ENCODE peak calls at places on chromosomes 7 and 10, in six cellular contexts. V is A549, W is IMR-90, R is HepG2, B is SK-N-SH, J is K562. H is an unnamed sample.
A peak's percentile ranks its signal among the peaks of the same experiment; 100 is the strongest.

GRCh38 chr7:96591900-96592676 is 117.6 kb downstream of the SEM1 start:
- DNase-seq in V (no peak), W (no peak), R (no peak), B (no peak), J (no peak), H (no peak)

GRCh38 chr10:71253981-71254818 is 41.8 kb downstream of the UNC5B start:
- DNase-seq in V (no peak), W (no peak), R (no peak), B (no peak), J (no peak), H (no peak)

GRCh38 chr7:50265968-50266694 is 38.4 kb upstream of the IKZF1 start:
- DNase-seq in V (no peak), W (no peak), R (no peak), B (no peak), J (no peak), H (no peak)

GRCh38 chr10:83522881-83523386 is 616.4 kb upstream of the GHITM start:
- DNase-seq in V (no peak), W (no peak), R (no peak), B (peak; percentile 29), J (no peak), H (no peak)

GRCh38 chr7:153772966-153773365 is 279.2 kb upstream of the DPP6 start:
- DNase-seq in V (no peak), W (no peak), R (no peak), B (no peak), J (no peak), H (no peak)

GRCh38 chr7:23239253-23239652 is 7.3 kb upstream of the GPNMB start:
- DNase-seq in V (no peak), W (no peak), R (no peak), B (no peak), J (no peak), H (no peak)

GRCh38 chr7:151228024-151228866 is 1.2 kb upstream of the ABCF2 start:
- DNase-seq in V (no peak), W (no peak), R (no peak), B (no peak), J (no peak), H (no peak)

GRCh38 chr10:50636576-50636975 is 12.8 kb upstream of the SGMS1 start:
- DNase-seq in V (no peak), W (no peak), R (no peak), B (no peak), J (no peak), H (no peak)

GRCh38 chr10:79024716-79025112 is 44.1 kb upstream of the ZMIZ1 start:
- DNase-seq in V (no peak), W (no peak), R (no peak), B (no peak), J (no peak), H (no peak)

DNA sequence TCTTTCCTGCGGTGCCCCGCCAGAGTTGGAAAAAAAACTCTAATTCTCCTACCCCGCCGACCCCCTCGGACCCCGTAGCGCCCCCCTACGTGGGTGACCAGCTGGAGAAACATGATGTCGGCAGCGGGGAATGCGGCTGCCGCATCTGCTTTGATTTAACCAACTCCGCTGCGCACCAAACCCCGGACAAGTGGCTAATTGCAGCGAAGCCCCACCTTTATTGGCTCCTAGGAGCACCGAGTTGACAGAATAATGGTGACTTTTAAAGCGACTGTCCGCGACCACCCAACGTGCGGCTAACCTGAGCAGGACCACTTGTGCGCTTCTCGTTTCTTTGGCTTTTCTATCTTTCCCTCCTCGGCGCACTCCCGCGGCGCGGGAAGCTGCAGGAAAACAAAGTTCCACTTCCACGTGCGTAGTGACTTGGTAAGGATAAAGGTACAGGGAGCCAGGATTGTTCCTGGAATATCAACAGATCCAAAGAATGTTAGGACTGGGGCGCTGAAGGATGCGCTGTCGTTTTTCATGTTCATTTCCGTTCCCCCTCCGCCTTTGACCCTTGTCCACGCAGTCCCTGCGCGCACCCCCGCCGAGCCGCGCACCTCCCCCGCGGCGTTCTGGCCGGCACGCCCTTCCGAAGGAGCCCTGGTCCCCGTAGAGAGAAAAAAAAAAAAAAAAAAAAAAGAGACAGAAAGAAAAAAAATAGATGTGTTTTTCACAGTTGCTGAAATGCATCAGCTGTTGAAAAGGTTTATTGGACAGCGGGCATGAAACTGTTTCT is 1.4 kb downstream of the WNT16 start:
- DNase-seq in V (no peak), W (no peak), R (no peak), B (peak; percentile 79), J (peak; percentile 46), H (no peak)
- H3K4me2 ChIP-seq in V (peak overlapping the region; percentile 94), W (peak overlapping the region; percentile 92), R (peak overlapping the region; percentile 46), B (peak overlapping the region; percentile 87), J (peak overlapping the region; percentile 67), H (peak overlapping the region; percentile 92)

DNA sequence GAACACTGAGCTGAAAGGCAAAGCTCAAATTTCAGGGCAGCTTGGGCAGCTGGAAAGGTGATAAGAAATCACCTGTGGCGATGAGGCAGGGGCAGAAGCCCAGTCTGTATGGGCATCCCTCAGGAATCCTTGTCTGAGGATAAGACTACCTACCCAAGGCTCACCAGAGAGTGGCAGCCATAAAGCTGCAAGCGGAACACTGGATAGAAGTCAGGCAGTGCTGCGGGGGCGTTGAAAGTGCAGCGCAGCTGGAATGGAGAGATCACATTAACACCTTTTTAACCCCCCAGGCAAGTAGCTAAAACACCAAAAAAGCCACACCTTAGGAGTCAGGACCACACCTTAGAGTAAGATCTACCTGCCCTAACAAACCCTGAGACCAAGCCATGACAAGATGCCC is 38.2 kb downstream of the ABCB5 start:
- DNase-seq in V (no peak), W (no peak), R (no peak), B (no peak), J (no peak), H (no peak)
- TF ChIP-seq USF2 in V (no peak), W (no peak), R (no peak), B (no peak), J (no peak), H (no peak)

GRCh38 chr10:95556994-95557767 is 4.0 kb downstream of the SORBS1 start:
- DNase-seq in V (no peak), W (no peak), R (no peak), B (no peak), J (no peak), H (no peak)
- TF ChIP-seq SMC3 in V (no peak), W (no peak), R (no peak), B (no peak), J (no peak), H (no peak)

DNA sequence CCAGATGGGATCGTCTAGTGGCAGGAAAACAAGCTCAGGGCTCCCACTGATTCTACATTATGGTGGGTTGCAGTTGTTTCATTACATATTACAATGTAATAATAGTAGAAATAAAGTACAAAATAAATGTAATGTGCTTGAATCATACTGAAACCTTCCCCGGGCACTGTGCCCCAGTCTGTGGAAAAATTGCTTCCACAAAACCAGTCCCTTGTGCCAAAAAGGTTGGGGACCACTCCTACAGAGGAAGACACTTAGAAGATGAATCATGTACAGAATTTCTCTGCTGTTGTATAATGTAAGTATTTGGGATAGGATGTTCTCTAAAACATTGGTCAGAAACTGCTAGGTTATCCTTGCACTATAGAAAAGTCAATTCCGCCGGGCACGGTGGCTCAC is 11.3 kb upstream of the PHYH start:
- DNase-seq in V (no peak), W (peak; percentile 4), R (no peak), B (no peak), J (no peak), H (no peak)
- H3K4me2 ChIP-seq in V (no peak overlapping the region), W (no peak overlapping the region), R (peak overlapping the region; percentile 27), B (no peak overlapping the region), J (no peak overlapping the region), H (no peak overlapping the region)

DNA sequence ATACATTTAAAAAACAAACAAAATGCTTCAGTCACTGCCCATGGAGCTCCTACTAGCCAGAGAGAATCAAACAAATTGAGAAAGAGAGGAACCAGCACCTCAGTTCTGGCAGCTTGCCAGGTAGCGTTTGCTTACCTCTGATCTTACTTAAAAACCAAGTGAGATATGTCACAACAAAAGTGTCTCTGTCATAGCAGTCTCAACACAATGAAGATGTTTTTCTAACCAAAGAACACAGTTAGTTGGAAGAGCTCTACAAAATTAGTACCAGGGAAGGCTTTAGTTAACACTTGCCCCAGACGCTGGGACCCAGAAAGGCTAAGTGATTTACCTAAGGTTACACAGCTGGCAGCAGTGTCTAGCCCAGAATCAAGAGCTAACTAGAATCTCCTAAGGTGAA is 3.4 kb downstream of the DOCK4 start:
- DNase-seq in V (no peak), W (no peak), R (peak; percentile 84), B (peak; percentile 30), J (no peak), H (no peak)
- TF ChIP-seq USF2 in V (no peak), W (no peak), R (no peak), B (no peak), J (no peak), H (no peak)